ENCODE peak calls at places on chromosomes 16 and 17, in five cellular contexts. One of them, this sample, is unnamed. For H3K27me3 and H3K36me3, the result is how much of the 10 kb centered on the place peaks cover.

GRCh38 chr17:77959926-77960521 is 1.5 kb downstream of the TNRC6C start:
- DNase-seq in tibial artery: no peak
- DNase-seq in heart left ventricle: no peak
- DNase-seq in PC-9: no peak
- DNase-seq in right atrium auricular region: no peak
- DNase-seq in this sample: no peak

GRCh38 chr17:37802712-37803416 is 58.0 kb upstream of the HNF1B start:
- DNase-seq in tibial artery: peak
- DNase-seq in heart left ventricle: no peak
- DNase-seq in PC-9: no peak
- DNase-seq in right atrium auricular region: no peak
- DNase-seq in this sample: no peak

GRCh38 chr16:24685539-24686432 is 43.7 kb upstream of the TNRC6A start:
- DNase-seq in tibial artery: peak
- DNase-seq in heart left ventricle: peak
- DNase-seq in PC-9: no peak
- DNase-seq in right atrium auricular region: peak
- DNase-seq in this sample: peak

GRCh38 chr16:72974142-72974769 is 73.7 kb downstream of the ZFHX3 start:
- DNase-seq in tibial artery: no peak
- DNase-seq in heart left ventricle: no peak
- DNase-seq in PC-9: no peak
- DNase-seq in right atrium auricular region: no peak
- DNase-seq in this sample: no peak

GRCh38 chr17:40471856-40472732 is 28.8 kb downstream of the IGFBP4 start:
- DNase-seq in tibial artery: no peak
- DNase-seq in heart left ventricle: no peak
- DNase-seq in PC-9: no peak
- DNase-seq in right atrium auricular region: no peak
- DNase-seq in this sample: no peak

GRCh38 chr17:77526728-77527355 is 386.1 kb downstream of the SEC14L1 start:
- DNase-seq in tibial artery: no peak
- DNase-seq in heart left ventricle: no peak
- DNase-seq in PC-9: no peak
- DNase-seq in right atrium auricular region: no peak
- DNase-seq in this sample: no peak

GRCh38 chr17:2416010-2416734 is 15.3 kb upstream of the MNT start:
- DNase-seq in tibial artery: peak
- DNase-seq in heart left ventricle: peak
- DNase-seq in PC-9: peak
- DNase-seq in right atrium auricular region: peak
- DNase-seq in this sample: peak

GRCh38 chr17:15119928-15120327 is 145.2 kb downstream of the PMP22 start:
- DNase-seq in tibial artery: no peak
- DNase-seq in heart left ventricle: no peak
- DNase-seq in PC-9: no peak
- DNase-seq in right atrium auricular region: no peak
- DNase-seq in this sample: no peak

GRCh38 chr16:66270333-66270927 is 96.1 kb upstream of the CDH5 start:
- DNase-seq in tibial artery: no peak
- DNase-seq in heart left ventricle: peak
- DNase-seq in PC-9: no peak
- DNase-seq in right atrium auricular region: peak
- DNase-seq in this sample: peak

GRCh38 chr17:8481089-8481488 is 45.4 kb downstream of the NDEL1 start:
- DNase-seq in tibial artery: no peak
- DNase-seq in heart left ventricle: no peak
- DNase-seq in PC-9: no peak
- DNase-seq in right atrium auricular region: no peak
- DNase-seq in this sample: no peak

GRCh38 chr17:28846231-28846630 is 3.6 kb upstream of the FAM222B start:
- DNase-seq in tibial artery: no peak
- DNase-seq in heart left ventricle: no peak
- DNase-seq in PC-9: peak
- DNase-seq in right atrium auricular region: no peak
- DNase-seq in this sample: no peak

GRCh38 chr17:38453951-38454421 is 25.7 kb downstream of the ARHGAP23 start:
- DNase-seq in tibial artery: no peak
- DNase-seq in heart left ventricle: no peak
- DNase-seq in PC-9: no peak
- DNase-seq in right atrium auricular region: no peak
- DNase-seq in this sample: no peak

GRCh38 chr17:57215317-57215716 is 41.0 kb upstream of the MSI2 start:
- DNase-seq in tibial artery: peak
- DNase-seq in heart left ventricle: no peak
- DNase-seq in PC-9: peak
- DNase-seq in right atrium auricular region: no peak
- DNase-seq in this sample: peak

GRCh38 chr17:58586009-58586408 is 71.6 kb upstream of the MTMR4 start:
- DNase-seq in tibial artery: no peak
- DNase-seq in heart left ventricle: no peak
- DNase-seq in PC-9: no peak
- DNase-seq in right atrium auricular region: no peak
- DNase-seq in this sample: no peak

GRCh38 chr17:49361129-49361901 is 735 bp downstream of the ZNF652 start:
- DNase-seq in tibial artery: no peak
- DNase-seq in heart left ventricle: peak
- DNase-seq in PC-9: no peak
- DNase-seq in right atrium auricular region: no peak
- DNase-seq in this sample: peak

GRCh38 chr16:14284930-14285541 is 213.9 kb downstream of the MRTFB start:
- DNase-seq in tibial artery: peak
- DNase-seq in heart left ventricle: peak
- DNase-seq in PC-9: peak
- DNase-seq in right atrium auricular region: no peak
- DNase-seq in this sample: no peak

GRCh38 chr17:40795019-40795667 is 4.6 kb downstream of the KRT28 start:
- DNase-seq in tibial artery: no peak
- DNase-seq in heart left ventricle: no peak
- DNase-seq in PC-9: no peak
- DNase-seq in right atrium auricular region: no peak
- DNase-seq in this sample: no peak

GRCh38 chr16:50323335-50324011 is 45.3 kb downstream of the BRD7 start:
- DNase-seq in tibial artery: no peak
- DNase-seq in heart left ventricle: no peak
- DNase-seq in PC-9: peak
- DNase-seq in right atrium auricular region: no peak
- DNase-seq in this sample: peak

GRCh38 chr16:13936596-13937081 is 16.7 kb downstream of the ERCC4 start:
- DNase-seq in tibial artery: peak
- DNase-seq in heart left ventricle: no peak
- DNase-seq in PC-9: peak
- DNase-seq in right atrium auricular region: no peak
- DNase-seq in this sample: peak

GRCh38 chr17:2758870-2759269 is 9.4 kb upstream of the CCDC92B start:
- DNase-seq in tibial artery: no peak
- DNase-seq in heart left ventricle: no peak
- DNase-seq in PC-9: no peak
- DNase-seq in right atrium auricular region: no peak
- DNase-seq in this sample: no peak

GRCh38 chr16:73713817-73714495 is 582.7 kb upstream of the PSMD7 start:
- DNase-seq in tibial artery: peak
- DNase-seq in heart left ventricle: no peak
- DNase-seq in PC-9: no peak
- DNase-seq in right atrium auricular region: no peak
- DNase-seq in this sample: no peak

GRCh38 chr16:81491522-81492188 is 47.0 kb downstream of the CMIP start:
- DNase-seq in tibial artery: no peak
- DNase-seq in heart left ventricle: no peak
- DNase-seq in PC-9: no peak
- DNase-seq in right atrium auricular region: no peak
- DNase-seq in this sample: no peak

GRCh38 chr17:68820825-68821481 is 134.2 kb downstream of the ABCA8 start:
- DNase-seq in tibial artery: no peak
- DNase-seq in heart left ventricle: no peak
- DNase-seq in PC-9: no peak
- DNase-seq in right atrium auricular region: no peak
- DNase-seq in this sample: no peak

GRCh38 chr16:10552998-10553491 is 27.4 kb downstream of the EMP2 start:
- DNase-seq in tibial artery: peak
- DNase-seq in heart left ventricle: peak
- DNase-seq in PC-9: no peak
- DNase-seq in right atrium auricular region: peak
- DNase-seq in this sample: no peak

GRCh38 chr16:12341966-12342365 is 365.4 kb downstream of the SNX29 start:
- DNase-seq in tibial artery: no peak
- DNase-seq in heart left ventricle: no peak
- DNase-seq in PC-9: peak
- DNase-seq in right atrium auricular region: no peak
- DNase-seq in this sample: no peak

GRCh38 chr16:12340151-12340733 is 363.7 kb downstream of the SNX29 start:
- DNase-seq in tibial artery: no peak
- DNase-seq in heart left ventricle: no peak
- DNase-seq in PC-9: no peak
- DNase-seq in right atrium auricular region: no peak
- DNase-seq in this sample: peak

GRCh38 chr16:12343913-12344312 is 367.4 kb downstream of the SNX29 start:
- DNase-seq in tibial artery: no peak
- DNase-seq in heart left ventricle: no peak
- DNase-seq in PC-9: no peak
- DNase-seq in right atrium auricular region: no peak
- DNase-seq in this sample: no peak

GRCh38 chr16:12339686-12340085 is 363.2 kb downstream of the SNX29 start:
- DNase-seq in tibial artery: no peak
- DNase-seq in heart left ventricle: no peak
- DNase-seq in PC-9: no peak
- DNase-seq in right atrium auricular region: no peak
- DNase-seq in this sample: no peak

GRCh38 chr16:12341423-12341822 is 364.9 kb downstream of the SNX29 start:
- DNase-seq in tibial artery: no peak
- DNase-seq in heart left ventricle: no peak
- DNase-seq in PC-9: peak
- DNase-seq in right atrium auricular region: no peak
- DNase-seq in this sample: no peak
- H3K27me3 ChIP-seq in tibial artery: under half
- H3K27me3 ChIP-seq in heart left ventricle: under half
- H3K27me3 ChIP-seq in PC-9: under half
- H3K27me3 ChIP-seq in right atrium auricular region: under half
- H3K27me3 ChIP-seq in this sample: under half

GRCh38 chr16:21963887-21964286 is 10.7 kb downstream of the UQCRC2 start:
- DNase-seq in tibial artery: no peak
- DNase-seq in heart left ventricle: no peak
- DNase-seq in PC-9: no peak
- DNase-seq in right atrium auricular region: no peak
- DNase-seq in this sample: no peak
- H3K36me3 ChIP-seq in tibial artery: half or more
- H3K36me3 ChIP-seq in heart left ventricle: half or more
- H3K36me3 ChIP-seq in PC-9: half or more
- H3K36me3 ChIP-seq in right atrium auricular region: half or more
- H3K36me3 ChIP-seq in this sample: half or more

GRCh38 chr16:53865492-53865863 is 161.5 kb downstream of the FTO start:
- DNase-seq in tibial artery: no peak
- DNase-seq in heart left ventricle: no peak
- DNase-seq in PC-9: peak
- DNase-seq in right atrium auricular region: no peak
- DNase-seq in this sample: peak

GRCh38 chr16:53863861-53864260 is 159.9 kb downstream of the FTO start:
- DNase-seq in tibial artery: no peak
- DNase-seq in heart left ventricle: no peak
- DNase-seq in PC-9: no peak
- DNase-seq in right atrium auricular region: no peak
- DNase-seq in this sample: no peak

GRCh38 chr16:53855056-53855455 is 151.1 kb downstream of the FTO start:
- DNase-seq in tibial artery: no peak
- DNase-seq in heart left ventricle: no peak
- DNase-seq in PC-9: no peak
- DNase-seq in right atrium auricular region: no peak
- DNase-seq in this sample: no peak

GRCh38 chr16:53864819-53865491 is 161.0 kb downstream of the FTO start:
- DNase-seq in tibial artery: no peak
- DNase-seq in heart left ventricle: no peak
- DNase-seq in PC-9: peak
- DNase-seq in right atrium auricular region: no peak
- DNase-seq in this sample: peak

DNA sequence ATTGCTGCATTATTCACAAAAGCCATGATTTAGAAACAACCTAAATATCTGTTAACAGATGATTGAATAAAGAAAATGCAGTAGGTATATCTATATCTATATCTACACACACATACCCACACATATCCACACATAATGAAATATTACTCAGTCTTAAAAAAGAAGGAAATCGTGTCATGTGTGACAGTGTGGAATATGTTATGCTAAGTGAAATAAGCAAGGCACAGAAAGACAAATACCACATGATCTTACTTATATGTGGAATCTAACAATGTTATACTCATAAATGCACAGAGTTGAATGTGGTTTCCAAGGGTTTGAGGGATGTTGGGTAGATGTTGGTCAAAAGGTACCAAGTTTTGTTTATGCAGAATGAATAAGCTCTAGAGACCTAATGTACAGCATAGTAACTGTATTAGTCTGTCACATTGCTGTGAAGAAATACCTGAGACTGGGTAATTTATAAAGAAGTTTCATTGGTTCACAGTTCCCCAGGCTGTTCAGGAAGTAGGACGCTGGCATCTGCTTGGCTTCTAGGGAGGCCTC is 156.1 kb downstream of the FTO start:
- DNase-seq in tibial artery: no peak
- DNase-seq in heart left ventricle: no peak
- DNase-seq in PC-9: no peak
- DNase-seq in right atrium auricular region: no peak
- DNase-seq in this sample: no peak
- H3K27me3 ChIP-seq in tibial artery: under half
- H3K27me3 ChIP-seq in heart left ventricle: under half
- H3K27me3 ChIP-seq in PC-9: under half
- H3K27me3 ChIP-seq in right atrium auricular region: under half
- H3K27me3 ChIP-seq in this sample: under half

DNA sequence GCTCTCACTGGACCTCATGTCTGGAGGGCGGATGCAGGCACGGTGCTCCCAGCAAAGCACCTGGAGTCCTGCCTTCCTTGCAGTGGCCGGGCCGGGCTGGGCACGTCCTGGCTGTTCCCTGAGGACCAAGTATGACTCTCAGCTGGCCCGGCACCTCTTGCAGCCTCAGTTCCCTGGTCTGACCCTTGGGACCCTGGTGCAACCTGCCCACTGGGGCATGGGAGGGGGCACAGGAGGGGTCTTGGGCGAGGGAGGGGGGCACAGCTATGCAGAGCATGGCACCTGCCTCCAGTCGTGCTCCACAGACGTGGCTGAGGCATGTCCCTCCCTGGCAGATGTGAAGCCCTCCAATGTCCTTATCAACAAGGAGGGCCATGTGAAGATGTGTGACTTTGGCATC is 19.6 kb downstream of the MAP2K3 start:
- DNase-seq in tibial artery: peak
- DNase-seq in heart left ventricle: peak
- DNase-seq in PC-9: no peak
- DNase-seq in right atrium auricular region: no peak
- DNase-seq in this sample: peak
- H3K36me3 ChIP-seq in tibial artery: half or more
- H3K36me3 ChIP-seq in heart left ventricle: half or more
- H3K36me3 ChIP-seq in PC-9: under half
- H3K36me3 ChIP-seq in right atrium auricular region: half or more
- H3K36me3 ChIP-seq in this sample: half or more